ENCODE peak calls at places on chromosome 2, in ten cellular contexts. Q is kidney glomerular epithelial cell; F is ELF-1; K is effector CD4-positive, alpha-beta T cell; I is skeletal muscle cell; O is hippocampal formation; N is Panc1; D is H9; S is naive B cell; R is HCT116. G is an unnamed sample.

GRCh38 chr2:77434880-77435279 is 87.3 kb downstream of the LRRTM4 start:
- DNase-seq in Q (no peak), F (peak; percentile 1), K (no peak), I (no peak), O (no peak), N (no peak), D (no peak), S (no peak), R (no peak), G (peak; percentile 23)

GRCh38 chr2:109373791-109374547 is 239.8 kb downstream of the SEPTIN10 start:
- DNase-seq in Q (no peak), F (no peak), K (no peak), I (no peak), O (no peak), N (no peak), D (peak; percentile 17), S (no peak), R (no peak), G (no peak)

GRCh38 chr2:150484461-150484931 is 3.0 kb downstream of the RND3 start:
- DNase-seq in Q (no peak), F (peak; percentile 18), K (no peak), I (no peak), O (no peak), N (no peak), D (no peak), S (no peak), R (no peak), G (no peak)

GRCh38 chr2:105734762-105735538 is 9.8 kb upstream of the NCK2 start:
- DNase-seq in Q (peak; percentile 39), F (no peak), K (no peak), I (peak; percentile 36), O (no peak), N (no peak), D (no peak), S (no peak), R (no peak), G (no peak)

GRCh38 chr2:211867845-211868361 is 670.7 kb downstream of the ERBB4 start:
- DNase-seq in Q (peak; percentile 35), F (no peak), K (no peak), I (peak; percentile 56), O (no peak), N (no peak), D (no peak), S (no peak), R (no peak), G (no peak)

GRCh38 chr2:72846171-72847095 is 20.6 kb upstream of the EXOC6B start:
- DNase-seq in Q (no peak), F (no peak), K (no peak), I (no peak), O (no peak), N (no peak), D (no peak), S (no peak), R (no peak), G (no peak)

GRCh38 chr2:17916584-17916983 is 38.1 kb downstream of the KCNS3 start:
- DNase-seq in Q (no peak), F (no peak), K (no peak), I (no peak), O (no peak), N (no peak), D (no peak), S (no peak), R (no peak), G (no peak)

GRCh38 chr2:148622390-148622789 is 22.2 kb upstream of the EPC2 start:
- DNase-seq in Q (no peak), F (no peak), K (no peak), I (no peak), O (no peak), N (no peak), D (no peak), S (no peak), R (no peak), G (no peak)

G was measured in mesendoderm.